ENCODE peak calls at places on chromosomes 11 and 22, in ten cellular contexts. T is ACHN; J is HS-5; A is HT-29; P is stimulated activated CD4-positive, alpha-beta T cell treated with anti-CD3 and anti-CD28 coated beads, Interleukin-2, amount 100 ng/mL, for 48 hours; H is GM03348; C is iris pigment epithelial cell; X is kidney; E is ovary; Q is fibroblast of the conjunctiva. B is an unnamed sample.
A peak's percentile ranks its signal among the peaks of the same experiment; 100 is the strongest.

GRCh38 chr11:35357893-35358292 is 61.5 kb downstream of the SLC1A2 start:
- DNase-seq in E (no peak), Q (no peak), X (no peak), P (no peak), J (peak; percentile 71), T (peak; percentile 39), A (no peak), C (peak; percentile 44), H (no peak), B (no peak)

GRCh38 chr11:61832758-61833157 is 4.7 kb downstream of the FADS2 start:
- DNase-seq in T (no peak), P (no peak), A (no peak), E (no peak), C (no peak), Q (no peak), H (no peak), X (peak; percentile 48), J (no peak), B (no peak)

GRCh38 chr11:130089669-130090063 is 20.0 kb downstream of the APLP2 start:
- DNase-seq in E (no peak), A (no peak), C (no peak), Q (no peak), T (no peak), J (no peak), P (no peak), X (no peak), H (no peak), B (no peak)

GRCh38 chr11:134266440-134266839 is 9.7 kb upstream of the GLB1L3 start:
- DNase-seq in T (no peak), A (no peak), X (no peak), C (no peak), H (no peak), P (no peak), E (no peak), Q (no peak), J (no peak), B (no peak)

GRCh38 chr11:76419896-76420295 is 24.9 kb upstream of the EMSY start:
- DNase-seq in Q (no peak), C (peak; percentile 3), J (no peak), T (peak; percentile 18), H (no peak), X (no peak), P (no peak), E (no peak), A (peak; percentile 38), B (no peak)

GRCh38 chr11:122983438-122984185 is 2.0 kb upstream of the BSX start:
- DNase-seq in Q (no peak), P (no peak), X (no peak), T (no peak), A (no peak), C (no peak), H (no peak), E (no peak), J (no peak), B (no peak)

GRCh38 chr22:40665312-40665711 is 14.0 kb upstream of the MCHR1 start:
- DNase-seq in X (no peak), J (no peak), C (peak; percentile 18), E (peak; percentile 53), A (no peak), Q (no peak), T (no peak), H (peak; percentile 68), P (no peak), B (peak; percentile 65)

GRCh38 chr11:64489831-64490441 is 101.1 kb upstream of the SLC22A12 start:
- DNase-seq in E (peak; percentile 37), T (peak; percentile 44), C (peak; percentile 38), A (peak; percentile 59), J (no peak), Q (no peak), X (peak; percentile 85), P (peak; percentile 45), H (peak; percentile 72), B (peak; percentile 66)

GRCh38 chr11:102830328-102830727 is 13.1 kb downstream of the MMP3 start:
- DNase-seq in T (no peak), H (peak; percentile 30), C (peak; percentile 50), J (no peak), P (no peak), E (no peak), Q (no peak), X (no peak), A (no peak), B (no peak)

GRCh38 chr11:90847268-90847886 is 624.5 kb upstream of the CHORDC1 start:
- DNase-seq in A (no peak), H (no peak), X (no peak), Q (no peak), C (no peak), J (no peak), T (no peak), P (no peak), E (no peak), B (no peak)

GRCh38 chr22:44116755-44117684 is 63.7 kb upstream of the PARVG start:
- DNase-seq in T (no peak), J (no peak), P (no peak), H (no peak), E (no peak), C (no peak), A (no peak), X (peak; percentile 54), Q (no peak), B (peak; percentile 32)

GRCh38 chr11:115408036-115408911 is 95.9 kb downstream of the CADM1 start:
- DNase-seq in C (no peak), A (no peak), H (no peak), J (no peak), P (no peak), E (peak; percentile 28), T (no peak), Q (peak; percentile 2), X (no peak), B (no peak)

GRCh38 chr11:12769834-12770345 is 95.7 kb downstream of the TEAD1 start:
- DNase-seq in J (peak; percentile 85), A (no peak), P (no peak), H (peak; percentile 76), E (no peak), X (no peak), Q (no peak), T (peak; percentile 83), C (peak; percentile 92), B (no peak)

GRCh38 chr11:29051935-29052334 is 943.7 kb downstream of the METTL15 start:
- DNase-seq in X (no peak), J (no peak), P (no peak), C (peak; percentile 40), E (no peak), H (no peak), T (no peak), A (no peak), Q (no peak), B (no peak)

GRCh38 chr11:14538271-14538925 is 18.2 kb upstream of the PSMA1 start:
- DNase-seq in A (no peak), J (no peak), P (no peak), E (no peak), Q (no peak), T (no peak), X (no peak), C (no peak), H (no peak), B (no peak)

GRCh38 chr22:43110444-43110926 is at the start of gene BIK:
- DNase-seq in P (peak; percentile 22), Q (no peak), C (no peak), H (peak; percentile 71), X (peak; percentile 83), E (peak; percentile 31), A (no peak), J (no peak), T (peak; percentile 23), B (no peak)

GRCh38 chr22:44882226-44882905 is 127.4 kb downstream of the PHF21B start:
- DNase-seq in C (no peak), T (no peak), X (peak; percentile 39), E (no peak), H (peak; percentile 4), J (no peak), P (no peak), Q (no peak), A (no peak), B (peak; percentile 11)

GRCh38 chr22:19598054-19598855 is 74.0 kb upstream of the CLDN5 start:
- DNase-seq in C (no peak), H (no peak), A (no peak), E (no peak), J (no peak), T (no peak), Q (no peak), P (no peak), X (no peak), B (no peak)

GRCh38 chr11:35483131-35483800 is 42.1 kb downstream of the PAMR1 start:
- DNase-seq in P (no peak), H (peak; percentile 78), A (no peak), X (no peak), E (no peak), T (no peak), J (no peak), C (peak; percentile 82), Q (no peak), B (no peak)

GRCh38 chr22:44554411-44554810 is 56.4 kb upstream of the RTL6 start:
- DNase-seq in T (no peak), E (no peak), Q (no peak), H (no peak), J (no peak), X (no peak), P (no peak), A (no peak), C (no peak), B (no peak)